ENCODE peak calls at places on chromosomes 7 and 10, in eight cellular contexts. One of them, this sample, is unnamed.
A peak's percentile ranks its signal among the peaks of the same experiment; 100 is the strongest.

GRCh38 chr10:43078986-43079273 is 2.1 kb downstream of the RET start:
- DNase-seq in DND-41: no peak
- DNase-seq in left lung: no peak
- DNase-seq in adrenal gland: peak; percentile 41
- DNase-seq in GM23338: peak; percentile 83
- DNase-seq in esophagus squamous epithelium: no peak
- DNase-seq in Peyer's patch: no peak
- DNase-seq in tibial nerve: no peak
- DNase-seq in this sample: no peak

GRCh38 chr10:58436071-58436470 is 50.9 kb downstream of the TFAM start:
- DNase-seq in DND-41: peak; percentile 9
- DNase-seq in left lung: no peak
- DNase-seq in adrenal gland: no peak
- DNase-seq in GM23338: peak; percentile 29
- DNase-seq in esophagus squamous epithelium: no peak
- DNase-seq in Peyer's patch: no peak
- DNase-seq in tibial nerve: no peak
- DNase-seq in this sample: no peak

GRCh38 chr7:116834815-116835533 is 27.4 kb upstream of the CAPZA2 start:
- DNase-seq in DND-41: no peak
- DNase-seq in left lung: no peak
- DNase-seq in adrenal gland: no peak
- DNase-seq in GM23338: no peak
- DNase-seq in esophagus squamous epithelium: no peak
- DNase-seq in Peyer's patch: peak; percentile 88
- DNase-seq in tibial nerve: no peak
- DNase-seq in this sample: no peak

GRCh38 chr10:74282853-74283205 is 131.8 kb downstream of the ADK start:
- DNase-seq in DND-41: no peak
- DNase-seq in left lung: no peak
- DNase-seq in adrenal gland: no peak
- DNase-seq in GM23338: no peak
- DNase-seq in esophagus squamous epithelium: no peak
- DNase-seq in Peyer's patch: no peak
- DNase-seq in tibial nerve: no peak
- DNase-seq in this sample: no peak

GRCh38 chr10:102431452-102432124 is 786 bp downstream of the CUEDC2 start:
- DNase-seq in DND-41: no peak
- DNase-seq in left lung: no peak
- DNase-seq in adrenal gland: no peak
- DNase-seq in GM23338: no peak
- DNase-seq in esophagus squamous epithelium: no peak
- DNase-seq in Peyer's patch: no peak
- DNase-seq in tibial nerve: no peak
- DNase-seq in this sample: no peak

GRCh38 chr10:72834183-72834825 is 59.2 kb upstream of the OIT3 start:
- DNase-seq in DND-41: peak; percentile 44
- DNase-seq in left lung: no peak
- DNase-seq in adrenal gland: peak; percentile 63
- DNase-seq in GM23338: peak; percentile 76
- DNase-seq in esophagus squamous epithelium: no peak
- DNase-seq in Peyer's patch: peak; percentile 51
- DNase-seq in tibial nerve: peak; percentile 72
- DNase-seq in this sample: peak; percentile 57

GRCh38 chr7:37448057-37448636 is 517 bp downstream of the ELMO1 start:
- DNase-seq in DND-41: peak; percentile 4
- DNase-seq in left lung: peak; percentile 59
- DNase-seq in adrenal gland: peak; percentile 24
- DNase-seq in GM23338: peak; percentile 80
- DNase-seq in esophagus squamous epithelium: no peak
- DNase-seq in Peyer's patch: peak; percentile 58
- DNase-seq in tibial nerve: no peak
- DNase-seq in this sample: no peak

GRCh38 chr7:35647171-35647574 is 47.8 kb downstream of the HERPUD2 start:
- DNase-seq in DND-41: no peak
- DNase-seq in left lung: no peak
- DNase-seq in adrenal gland: no peak
- DNase-seq in GM23338: peak; percentile 57
- DNase-seq in esophagus squamous epithelium: no peak
- DNase-seq in Peyer's patch: no peak
- DNase-seq in tibial nerve: no peak
- DNase-seq in this sample: no peak

GRCh38 chr10:20085115-20085514 is 268.9 kb downstream of the PLXDC2 start:
- DNase-seq in DND-41: no peak
- DNase-seq in left lung: no peak
- DNase-seq in adrenal gland: no peak
- DNase-seq in GM23338: peak; percentile 46
- DNase-seq in esophagus squamous epithelium: no peak
- DNase-seq in Peyer's patch: no peak
- DNase-seq in tibial nerve: no peak
- DNase-seq in this sample: no peak

GRCh38 chr10:22805304-22805703 is 90.9 kb upstream of the PIP4K2A start:
- DNase-seq in DND-41: no peak
- DNase-seq in left lung: no peak
- DNase-seq in adrenal gland: no peak
- DNase-seq in GM23338: no peak
- DNase-seq in esophagus squamous epithelium: no peak
- DNase-seq in Peyer's patch: no peak
- DNase-seq in tibial nerve: peak; percentile 38
- DNase-seq in this sample: no peak

GRCh38 chr7:45703911-45704682 is 129.9 kb downstream of the ADCY1 start:
- DNase-seq in DND-41: no peak
- DNase-seq in left lung: no peak
- DNase-seq in adrenal gland: peak; percentile 13
- DNase-seq in GM23338: no peak
- DNase-seq in esophagus squamous epithelium: no peak
- DNase-seq in Peyer's patch: no peak
- DNase-seq in tibial nerve: no peak
- DNase-seq in this sample: no peak

GRCh38 chr10:122422266-122422980 is 32.0 kb upstream of the ARMS2 start:
- DNase-seq in DND-41: no peak
- DNase-seq in left lung: no peak
- DNase-seq in adrenal gland: no peak
- DNase-seq in GM23338: no peak
- DNase-seq in esophagus squamous epithelium: no peak
- DNase-seq in Peyer's patch: no peak
- DNase-seq in tibial nerve: no peak
- DNase-seq in this sample: no peak

GRCh38 chr10:30531751-30532530 is 97.6 kb downstream of the LYZL2 start:
- DNase-seq in DND-41: no peak
- DNase-seq in left lung: no peak
- DNase-seq in adrenal gland: no peak
- DNase-seq in GM23338: no peak
- DNase-seq in esophagus squamous epithelium: no peak
- DNase-seq in Peyer's patch: no peak
- DNase-seq in tibial nerve: no peak
- DNase-seq in this sample: no peak

GRCh38 chr10:30529373-30529998 is 95.5 kb downstream of the MAP3K8 start:
- DNase-seq in DND-41: peak; percentile 80
- DNase-seq in left lung: peak; percentile 89
- DNase-seq in adrenal gland: peak; percentile 65
- DNase-seq in GM23338: peak; percentile 32
- DNase-seq in esophagus squamous epithelium: peak; percentile 34
- DNase-seq in Peyer's patch: peak; percentile 93
- DNase-seq in tibial nerve: peak; percentile 47
- DNase-seq in this sample: peak; percentile 65

GRCh38 chr10:30527623-30528426 is 93.8 kb downstream of the MAP3K8 start:
- DNase-seq in DND-41: no peak
- DNase-seq in left lung: no peak
- DNase-seq in adrenal gland: no peak
- DNase-seq in GM23338: no peak
- DNase-seq in esophagus squamous epithelium: no peak
- DNase-seq in Peyer's patch: no peak
- DNase-seq in tibial nerve: no peak
- DNase-seq in this sample: no peak

DNA sequence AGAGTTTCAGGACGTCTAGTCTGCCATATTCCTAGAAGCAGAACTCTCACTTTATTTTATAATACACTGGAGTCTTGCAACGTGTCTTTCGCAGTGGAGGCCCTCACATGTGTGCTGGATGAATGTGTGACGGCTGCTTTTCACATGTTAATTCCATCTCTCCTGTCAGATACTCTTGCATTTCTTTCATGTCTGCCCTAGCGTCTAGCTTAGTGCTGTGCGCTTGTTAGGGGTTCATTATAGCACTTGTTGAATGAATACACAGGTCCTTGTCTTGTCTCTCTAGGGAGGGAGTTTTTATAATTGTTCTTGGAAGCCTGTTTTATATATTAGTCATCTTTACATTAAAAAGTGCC is 94.4 kb downstream of the MAP3K8 start:
- DNase-seq in DND-41: no peak
- DNase-seq in left lung: no peak
- DNase-seq in adrenal gland: no peak
- DNase-seq in GM23338: no peak
- DNase-seq in esophagus squamous epithelium: no peak
- DNase-seq in Peyer's patch: no peak
- DNase-seq in tibial nerve: no peak
- DNase-seq in this sample: no peak
- H3K4me1 ChIP-seq in DND-41: peaks cover 55% of the 10 kb centered on the region
- H3K4me1 ChIP-seq in left lung: no peaks in the 10 kb centered on the region
- H3K4me1 ChIP-seq in adrenal gland: no peaks in the 10 kb centered on the region
- H3K4me1 ChIP-seq in GM23338: peaks cover 20% of the 10 kb centered on the region
- H3K4me1 ChIP-seq in esophagus squamous epithelium: no peaks in the 10 kb centered on the region
- H3K4me1 ChIP-seq in Peyer's patch: no peaks in the 10 kb centered on the region
- H3K4me1 ChIP-seq in tibial nerve: no peaks in the 10 kb centered on the region
- H3K4me1 ChIP-seq in this sample: peaks cover 40% of the 10 kb centered on the region

DNA sequence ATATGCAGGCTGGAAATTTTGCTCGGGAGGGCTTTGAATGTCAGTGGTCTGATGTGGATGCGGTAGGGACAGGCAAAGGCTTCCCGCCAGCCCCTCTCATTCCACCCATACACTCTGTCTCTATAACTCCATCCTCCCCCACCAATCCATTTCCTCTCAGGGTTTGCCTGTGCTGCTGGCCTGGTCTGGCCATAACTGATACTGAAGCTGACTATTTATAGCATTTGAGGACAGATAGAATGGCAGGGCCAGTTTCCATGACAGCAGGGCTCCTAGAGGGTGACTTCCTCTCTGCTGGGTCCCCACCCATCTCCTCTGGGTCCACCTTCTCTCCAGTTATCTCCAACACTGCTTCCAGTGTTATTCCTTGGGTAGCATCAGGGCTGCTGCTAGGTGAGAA is 6.6 kb upstream of the PDLIM1 start:
- DNase-seq in DND-41: no peak
- DNase-seq in left lung: no peak
- DNase-seq in adrenal gland: no peak
- DNase-seq in GM23338: no peak
- DNase-seq in esophagus squamous epithelium: no peak
- DNase-seq in Peyer's patch: no peak
- DNase-seq in tibial nerve: no peak
- DNase-seq in this sample: no peak
- H3K4me1 ChIP-seq in DND-41: no peaks in the 10 kb centered on the region
- H3K4me1 ChIP-seq in left lung: peaks cover 11% of the 10 kb centered on the region
- H3K4me1 ChIP-seq in adrenal gland: peaks cover 7% of the 10 kb centered on the region
- H3K4me1 ChIP-seq in GM23338: peaks cover 7% of the 10 kb centered on the region
- H3K4me1 ChIP-seq in esophagus squamous epithelium: peaks cover 13% of the 10 kb centered on the region
- H3K4me1 ChIP-seq in Peyer's patch: peaks cover 9% of the 10 kb centered on the region
- H3K4me1 ChIP-seq in tibial nerve: no peaks in the 10 kb centered on the region
- H3K4me1 ChIP-seq in this sample: peaks cover 12% of the 10 kb centered on the region

GRCh38 chr7:18821554-18821953 is 295.9 kb downstream of the TWIST1 start:
- DNase-seq in DND-41: no peak
- DNase-seq in left lung: no peak
- DNase-seq in adrenal gland: no peak
- DNase-seq in GM23338: no peak
- DNase-seq in esophagus squamous epithelium: no peak
- DNase-seq in Peyer's patch: no peak
- DNase-seq in tibial nerve: no peak
- DNase-seq in this sample: no peak
- H3K4me1 ChIP-seq in DND-41: no peaks in the 10 kb centered on the region
- H3K4me1 ChIP-seq in left lung: no peaks in the 10 kb centered on the region
- H3K4me1 ChIP-seq in adrenal gland: no peaks in the 10 kb centered on the region
- H3K4me1 ChIP-seq in GM23338: no peaks in the 10 kb centered on the region
- H3K4me1 ChIP-seq in esophagus squamous epithelium: no peaks in the 10 kb centered on the region
- H3K4me1 ChIP-seq in Peyer's patch: no peaks in the 10 kb centered on the region
- H3K4me1 ChIP-seq in tibial nerve: no peaks in the 10 kb centered on the region
- H3K4me1 ChIP-seq in this sample: no peaks in the 10 kb centered on the region

DNA sequence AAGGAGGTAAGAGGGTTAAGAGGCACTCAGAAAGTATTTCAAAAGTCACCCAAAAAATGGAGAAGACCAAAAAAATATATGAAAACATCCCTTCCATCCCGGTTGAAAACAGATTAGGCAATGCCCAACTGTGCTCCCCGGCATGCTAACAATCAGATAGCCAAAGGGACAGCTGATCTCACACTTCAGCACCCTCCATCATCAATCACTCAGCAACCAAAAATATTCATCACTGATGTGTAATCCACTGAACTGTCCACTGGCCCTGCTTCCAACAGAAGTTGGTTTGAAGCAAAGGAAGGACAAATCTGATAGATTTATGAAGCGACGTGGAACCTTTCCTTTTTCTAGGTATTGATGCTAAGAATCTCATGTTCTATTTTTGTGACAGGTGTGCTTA is 206.3 kb downstream of the TNS3 start:
- DNase-seq in DND-41: no peak
- DNase-seq in left lung: no peak
- DNase-seq in adrenal gland: no peak
- DNase-seq in GM23338: no peak
- DNase-seq in esophagus squamous epithelium: no peak
- DNase-seq in Peyer's patch: no peak
- DNase-seq in tibial nerve: no peak
- DNase-seq in this sample: no peak
- H3K4me1 ChIP-seq in DND-41: no peaks in the 10 kb centered on the region
- H3K4me1 ChIP-seq in left lung: peaks cover 11% of the 10 kb centered on the region
- H3K4me1 ChIP-seq in adrenal gland: peaks cover 35% of the 10 kb centered on the region
- H3K4me1 ChIP-seq in GM23338: peaks cover 20% of the 10 kb centered on the region
- H3K4me1 ChIP-seq in esophagus squamous epithelium: peaks cover 17% of the 10 kb centered on the region
- H3K4me1 ChIP-seq in Peyer's patch: no peaks in the 10 kb centered on the region
- H3K4me1 ChIP-seq in tibial nerve: peaks cover 20% of the 10 kb centered on the region
- H3K4me1 ChIP-seq in this sample: no peaks in the 10 kb centered on the region

DNA sequence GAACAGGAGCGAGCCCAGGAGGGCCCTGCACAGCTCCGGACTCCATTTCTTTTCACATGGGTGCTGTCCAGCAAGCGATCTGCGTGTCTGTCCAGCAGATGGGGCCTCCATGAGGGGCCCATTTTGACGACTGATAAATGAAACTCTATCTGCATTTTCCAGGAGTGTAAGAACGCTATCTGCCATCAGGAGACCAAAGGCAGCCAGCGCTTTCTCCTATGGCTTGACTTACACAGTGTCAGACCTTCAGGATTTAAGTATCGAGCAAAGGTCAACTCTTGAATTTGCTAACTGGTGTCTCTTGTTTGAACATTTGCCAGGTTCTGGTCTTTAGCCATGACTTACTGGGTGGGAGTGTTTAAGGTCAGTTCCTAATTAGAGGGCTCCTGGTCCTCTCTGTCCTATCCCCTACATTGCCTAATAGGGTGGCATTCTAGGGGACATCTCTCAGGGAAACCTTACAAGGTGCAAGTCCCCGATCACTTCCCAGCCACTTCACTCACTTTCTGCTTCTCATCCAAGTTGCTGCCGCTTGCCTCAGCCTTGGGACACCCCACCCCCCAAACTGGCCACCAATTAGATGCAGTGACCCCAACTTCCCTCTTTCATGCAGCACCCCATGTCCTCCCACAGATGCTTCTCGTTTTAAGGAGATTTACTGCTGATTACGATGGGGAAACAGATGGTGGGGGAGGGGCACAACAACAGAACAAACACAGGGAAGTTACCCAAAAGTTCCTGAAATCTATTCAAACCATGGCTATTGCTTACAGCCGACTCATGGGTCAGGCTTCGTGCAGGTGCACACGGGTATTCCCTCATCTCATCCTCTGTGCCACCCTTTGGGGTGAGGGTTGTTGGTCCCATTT is 20.0 kb downstream of the VSIR start:
- DNase-seq in DND-41: no peak
- DNase-seq in left lung: peak; percentile 82
- DNase-seq in adrenal gland: peak; percentile 75
- DNase-seq in GM23338: no peak
- DNase-seq in esophagus squamous epithelium: no peak
- DNase-seq in Peyer's patch: peak; percentile 84
- DNase-seq in tibial nerve: peak; percentile 84
- DNase-seq in this sample: no peak
- H3K4me1 ChIP-seq in DND-41: peaks cover 65% of the 10 kb centered on the region
- H3K4me1 ChIP-seq in left lung: peaks cover 25% of the 10 kb centered on the region
- H3K4me1 ChIP-seq in adrenal gland: peaks cover 14% of the 10 kb centered on the region
- H3K4me1 ChIP-seq in GM23338: peaks cover 6% of the 10 kb centered on the region
- H3K4me1 ChIP-seq in esophagus squamous epithelium: peaks cover 60% of the 10 kb centered on the region
- H3K4me1 ChIP-seq in Peyer's patch: peaks cover 69% of the 10 kb centered on the region
- H3K4me1 ChIP-seq in tibial nerve: peaks cover 55% of the 10 kb centered on the region
- H3K4me1 ChIP-seq in this sample: peaks cover 99% of the 10 kb centered on the region

This sample was measured in naive thymus-derived CD4-positive, alpha-beta T cell.